ENCODE peak calls at places on chromosome 12, in four cellular contexts. I, H, X and Q are unnamed samples.

GRCh38 chr12:32454075-32454474 is 54.7 kb downstream of the FGD4 start:
- DNase-seq in I (no peak), X (peak), H (peak), Q (no peak)

GRCh38 chr12:27779416-27779815 is 617 bp upstream of the KLHL42 start:
- DNase-seq in H (peak), I (no peak), X (no peak), Q (peak)

GRCh38 chr12:53860426-53861223 is 78.0 kb upstream of the HOXC13 start:
- DNase-seq in X (peak), H (peak), I (no peak), Q (no peak)

GRCh38 chr12:7019043-7019569 is 830 bp upstream of the LPCAT3 start:
- DNase-seq in H (no peak), I (no peak), X (no peak), Q (peak)

GRCh38 chr12:10310926-10311705 is 3.4 kb downstream of the KLRD1 start:
- DNase-seq in H (no peak), X (no peak), I (no peak), Q (no peak)

GRCh38 chr12:51401020-51401419 is 9.8 kb upstream of the GALNT6 start:
- DNase-seq in X (no peak), I (no peak), H (no peak), Q (no peak)

GRCh38 chr12:123966596-123966995 is 6.0 kb downstream of the CCDC92 start:
- DNase-seq in X (no peak), H (no peak), I (no peak), Q (no peak)

GRCh38 chr12:132171293-132171967 is 27.2 kb downstream of the NOC4L start:
- DNase-seq in I (no peak), X (no peak), H (no peak), Q (no peak)

GRCh38 chr12:108702534-108702933 is 28.8 kb downstream of the CORO1C start:
- DNase-seq in X (no peak), I (no peak), H (no peak), Q (peak)

GRCh38 chr12:39375206-39375808 is 67.6 kb downstream of the KIF21A start:
- DNase-seq in X (no peak), H (no peak), I (no peak), Q (no peak)

GRCh38 chr12:94074970-94075695 is 73.2 kb upstream of the PLXNC1 start:
- DNase-seq in H (peak), I (no peak), X (peak), Q (peak)